ENCODE peak calls at places on chromosome 3, in six cellular contexts. One of them, this sample, is unnamed. For H3K9me3 and H3K27me3, the result is how much of the 10 kb centered on the place peaks cover.

GRCh38 chr3:132537297-132537696 is 59.8 kb upstream of the ACKR4 start:
- DNase-seq in cardiac muscle cell: no peak
- DNase-seq in H9: no peak
- DNase-seq in HepG2: no peak
- DNase-seq in pancreas: no peak
- DNase-seq in adrenal gland: no peak
- DNase-seq in this sample: no peak

GRCh38 chr3:124529826-124530571 is 200.3 kb upstream of the UMPS start:
- DNase-seq in cardiac muscle cell: no peak
- DNase-seq in H9: no peak
- DNase-seq in HepG2: no peak
- DNase-seq in pancreas: no peak
- DNase-seq in adrenal gland: no peak
- DNase-seq in this sample: no peak

GRCh38 chr3:36924748-36925521 is 19.9 kb downstream of the TRANK1 start:
- DNase-seq in cardiac muscle cell: no peak
- DNase-seq in H9: no peak
- DNase-seq in HepG2: no peak
- DNase-seq in pancreas: no peak
- DNase-seq in adrenal gland: no peak
- DNase-seq in this sample: no peak

GRCh38 chr3:186025161-186025560 is 83.7 kb downstream of the ETV5 start:
- DNase-seq in cardiac muscle cell: peak
- DNase-seq in H9: no peak
- DNase-seq in HepG2: no peak
- DNase-seq in pancreas: no peak
- DNase-seq in adrenal gland: no peak
- DNase-seq in this sample: no peak

GRCh38 chr3:53180305-53181023 is 19.5 kb downstream of the PRKCD start:
- DNase-seq in cardiac muscle cell: no peak
- DNase-seq in H9: no peak
- DNase-seq in HepG2: no peak
- DNase-seq in pancreas: no peak
- DNase-seq in adrenal gland: no peak
- DNase-seq in this sample: no peak

GRCh38 chr3:193701896-193702644 is 109.1 kb downstream of the OPA1 start:
- DNase-seq in cardiac muscle cell: no peak
- DNase-seq in H9: no peak
- DNase-seq in HepG2: no peak
- DNase-seq in pancreas: no peak
- DNase-seq in adrenal gland: no peak
- DNase-seq in this sample: no peak

GRCh38 chr3:18423401-18424212 is 1.5 kb downstream of the SATB1 start:
- DNase-seq in cardiac muscle cell: peak
- DNase-seq in H9: peak
- DNase-seq in HepG2: no peak
- DNase-seq in pancreas: peak
- DNase-seq in adrenal gland: peak
- DNase-seq in this sample: peak

GRCh38 chr3:53202331-53203015 is 41.5 kb downstream of the PRKCD start:
- DNase-seq in cardiac muscle cell: no peak
- DNase-seq in H9: no peak
- DNase-seq in HepG2: no peak
- DNase-seq in pancreas: no peak
- DNase-seq in adrenal gland: no peak
- DNase-seq in this sample: no peak

GRCh38 chr3:11053926-11054503 is 61.5 kb downstream of the SLC6A1 start:
- DNase-seq in cardiac muscle cell: no peak
- DNase-seq in H9: no peak
- DNase-seq in HepG2: no peak
- DNase-seq in pancreas: no peak
- DNase-seq in adrenal gland: no peak
- DNase-seq in this sample: no peak

GRCh38 chr3:108407858-108408257 is 102.5 kb downstream of the MYH15 start:
- DNase-seq in cardiac muscle cell: no peak
- DNase-seq in H9: no peak
- DNase-seq in HepG2: no peak
- DNase-seq in pancreas: no peak
- DNase-seq in adrenal gland: no peak
- DNase-seq in this sample: no peak

GRCh38 chr3:10345911-10346310 is 25.0 kb upstream of the SEC13 start:
- DNase-seq in cardiac muscle cell: no peak
- DNase-seq in H9: no peak
- DNase-seq in HepG2: no peak
- DNase-seq in pancreas: no peak
- DNase-seq in adrenal gland: no peak
- DNase-seq in this sample: no peak

GRCh38 chr3:190225186-190225692 is 97.0 kb downstream of the CLDN1 start:
- DNase-seq in cardiac muscle cell: peak
- DNase-seq in H9: no peak
- DNase-seq in HepG2: peak
- DNase-seq in pancreas: no peak
- DNase-seq in adrenal gland: no peak
- DNase-seq in this sample: no peak

GRCh38 chr3:194249323-194250103 is 101.6 kb downstream of the CPN2 start:
- DNase-seq in cardiac muscle cell: no peak
- DNase-seq in H9: no peak
- DNase-seq in HepG2: no peak
- DNase-seq in pancreas: no peak
- DNase-seq in adrenal gland: no peak
- DNase-seq in this sample: no peak

GRCh38 chr3:10494180-10494579 is 11.2 kb downstream of the ATP2B2 start:
- DNase-seq in cardiac muscle cell: no peak
- DNase-seq in H9: no peak
- DNase-seq in HepG2: no peak
- DNase-seq in pancreas: no peak
- DNase-seq in adrenal gland: no peak
- DNase-seq in this sample: no peak

GRCh38 chr3:161914703-161915102 is 418.1 kb downstream of the OTOL1 start:
- DNase-seq in cardiac muscle cell: peak
- DNase-seq in H9: peak
- DNase-seq in HepG2: peak
- DNase-seq in pancreas: no peak
- DNase-seq in adrenal gland: no peak
- DNase-seq in this sample: peak

GRCh38 chr3:170301404-170301803 is 56.1 kb upstream of the SKIL start:
- DNase-seq in cardiac muscle cell: peak
- DNase-seq in H9: no peak
- DNase-seq in HepG2: no peak
- DNase-seq in pancreas: no peak
- DNase-seq in adrenal gland: no peak
- DNase-seq in this sample: no peak

GRCh38 chr3:126083913-126084514 is at the start of gene SLC41A3:
- DNase-seq in cardiac muscle cell: peak
- DNase-seq in H9: peak
- DNase-seq in HepG2: peak
- DNase-seq in pancreas: peak
- DNase-seq in adrenal gland: peak
- DNase-seq in this sample: peak

GRCh38 chr3:126085276-126085675 is 1.4 kb upstream of the SLC41A3 start:
- DNase-seq in cardiac muscle cell: no peak
- DNase-seq in H9: no peak
- DNase-seq in HepG2: no peak
- DNase-seq in pancreas: no peak
- DNase-seq in adrenal gland: no peak
- DNase-seq in this sample: no peak

GRCh38 chr3:126085841-126086240 is 1.9 kb upstream of the SLC41A3 start:
- DNase-seq in cardiac muscle cell: no peak
- DNase-seq in H9: no peak
- DNase-seq in HepG2: no peak
- DNase-seq in pancreas: no peak
- DNase-seq in adrenal gland: no peak
- DNase-seq in this sample: no peak

GRCh38 chr3:126084667-126085180 is 800 bp upstream of the SLC41A3 start:
- DNase-seq in cardiac muscle cell: no peak
- DNase-seq in H9: no peak
- DNase-seq in HepG2: no peak
- DNase-seq in pancreas: no peak
- DNase-seq in adrenal gland: no peak
- DNase-seq in this sample: no peak

GRCh38 chr3:126087552-126088175 is 3.7 kb upstream of the SLC41A3 start:
- DNase-seq in cardiac muscle cell: no peak
- DNase-seq in H9: no peak
- DNase-seq in HepG2: no peak
- DNase-seq in pancreas: no peak
- DNase-seq in adrenal gland: no peak
- DNase-seq in this sample: no peak
- H3K9me3 ChIP-seq in cardiac muscle cell: under half
- H3K9me3 ChIP-seq in H9: under half
- H3K9me3 ChIP-seq in HepG2: under half
- H3K9me3 ChIP-seq in pancreas: under half
- H3K9me3 ChIP-seq in adrenal gland: under half
- H3K9me3 ChIP-seq in this sample: under half

GRCh38 chr3:134938024-134938525 is 143.0 kb downstream of the EPHB1 start:
- DNase-seq in cardiac muscle cell: no peak
- DNase-seq in H9: no peak
- DNase-seq in HepG2: no peak
- DNase-seq in pancreas: no peak
- DNase-seq in adrenal gland: no peak
- DNase-seq in this sample: no peak

GRCh38 chr3:134941820-134942219 is 146.8 kb downstream of the EPHB1 start:
- DNase-seq in cardiac muscle cell: no peak
- DNase-seq in H9: no peak
- DNase-seq in HepG2: no peak
- DNase-seq in pancreas: no peak
- DNase-seq in adrenal gland: no peak
- DNase-seq in this sample: no peak

GRCh38 chr3:134933997-134934396 is 138.9 kb downstream of the EPHB1 start:
- DNase-seq in cardiac muscle cell: no peak
- DNase-seq in H9: no peak
- DNase-seq in HepG2: no peak
- DNase-seq in pancreas: no peak
- DNase-seq in adrenal gland: no peak
- DNase-seq in this sample: no peak

GRCh38 chr3:134934933-134935332 is 139.9 kb downstream of the EPHB1 start:
- DNase-seq in cardiac muscle cell: no peak
- DNase-seq in H9: no peak
- DNase-seq in HepG2: no peak
- DNase-seq in pancreas: no peak
- DNase-seq in adrenal gland: no peak
- DNase-seq in this sample: no peak

DNA sequence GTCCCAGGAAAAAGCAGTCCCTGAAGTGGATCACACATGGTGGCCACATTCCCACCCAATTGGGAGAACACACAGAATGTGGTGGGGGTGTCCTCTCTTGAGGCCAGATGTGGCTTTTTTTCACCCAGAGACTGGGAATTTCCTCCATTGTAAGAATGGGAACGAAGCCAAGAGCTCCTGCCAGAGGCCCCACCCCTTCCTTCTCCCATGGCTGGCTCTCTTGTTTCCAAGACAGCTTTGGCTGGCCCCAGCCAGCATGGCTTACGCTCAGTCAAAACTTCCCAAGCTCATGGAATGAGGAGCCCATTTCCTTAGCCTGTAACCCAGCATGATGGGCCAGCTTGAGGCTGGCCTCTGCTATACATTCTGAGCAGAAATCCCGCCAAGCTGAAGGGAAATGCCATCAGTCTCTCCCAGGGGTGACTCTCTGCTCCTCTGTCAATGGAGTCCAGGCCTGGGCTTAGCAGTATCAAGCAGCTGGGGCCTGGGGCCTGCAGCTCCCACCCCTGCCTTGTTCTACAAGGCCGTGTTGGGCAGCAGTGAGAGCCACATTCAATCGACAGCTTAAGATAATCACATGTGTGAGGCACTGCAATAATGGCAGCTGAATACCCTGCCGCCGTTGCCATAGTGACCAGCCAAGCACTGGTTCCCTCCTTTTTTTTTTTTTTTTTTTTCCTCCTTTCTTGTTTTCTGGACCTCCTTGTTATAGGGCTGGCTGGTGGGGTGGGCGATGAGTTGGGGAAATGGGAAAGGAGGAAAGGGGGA is 142.4 kb downstream of the EPHB1 start:
- DNase-seq in cardiac muscle cell: peak
- DNase-seq in H9: peak
- DNase-seq in HepG2: no peak
- DNase-seq in pancreas: no peak
- DNase-seq in adrenal gland: no peak
- DNase-seq in this sample: no peak
- H3K27me3 ChIP-seq in cardiac muscle cell: under half
- H3K27me3 ChIP-seq in H9: under half
- H3K27me3 ChIP-seq in HepG2: under half
- H3K27me3 ChIP-seq in pancreas: under half
- H3K27me3 ChIP-seq in adrenal gland: under half
- H3K27me3 ChIP-seq in this sample: under half

GRCh38 chr3:140995881-140996280 is 54.2 kb downstream of the SLC25A36 start:
- DNase-seq in cardiac muscle cell: peak
- DNase-seq in H9: no peak
- DNase-seq in HepG2: no peak
- DNase-seq in pancreas: no peak
- DNase-seq in adrenal gland: no peak
- DNase-seq in this sample: no peak

GRCh38 chr3:141000027-141000663 is 51.0 kb upstream of the SPSB4 start:
- DNase-seq in cardiac muscle cell: peak
- DNase-seq in H9: peak
- DNase-seq in HepG2: peak
- DNase-seq in pancreas: peak
- DNase-seq in adrenal gland: peak
- DNase-seq in this sample: peak

GRCh38 chr3:140994316-140994715 is 52.7 kb downstream of the SLC25A36 start:
- DNase-seq in cardiac muscle cell: no peak
- DNase-seq in H9: no peak
- DNase-seq in HepG2: no peak
- DNase-seq in pancreas: no peak
- DNase-seq in adrenal gland: no peak
- DNase-seq in this sample: no peak
- H3K9me3 ChIP-seq in cardiac muscle cell: under half
- H3K9me3 ChIP-seq in H9: under half
- H3K9me3 ChIP-seq in HepG2: under half
- H3K9me3 ChIP-seq in pancreas: under half
- H3K9me3 ChIP-seq in adrenal gland: under half
- H3K9me3 ChIP-seq in this sample: under half

DNA sequence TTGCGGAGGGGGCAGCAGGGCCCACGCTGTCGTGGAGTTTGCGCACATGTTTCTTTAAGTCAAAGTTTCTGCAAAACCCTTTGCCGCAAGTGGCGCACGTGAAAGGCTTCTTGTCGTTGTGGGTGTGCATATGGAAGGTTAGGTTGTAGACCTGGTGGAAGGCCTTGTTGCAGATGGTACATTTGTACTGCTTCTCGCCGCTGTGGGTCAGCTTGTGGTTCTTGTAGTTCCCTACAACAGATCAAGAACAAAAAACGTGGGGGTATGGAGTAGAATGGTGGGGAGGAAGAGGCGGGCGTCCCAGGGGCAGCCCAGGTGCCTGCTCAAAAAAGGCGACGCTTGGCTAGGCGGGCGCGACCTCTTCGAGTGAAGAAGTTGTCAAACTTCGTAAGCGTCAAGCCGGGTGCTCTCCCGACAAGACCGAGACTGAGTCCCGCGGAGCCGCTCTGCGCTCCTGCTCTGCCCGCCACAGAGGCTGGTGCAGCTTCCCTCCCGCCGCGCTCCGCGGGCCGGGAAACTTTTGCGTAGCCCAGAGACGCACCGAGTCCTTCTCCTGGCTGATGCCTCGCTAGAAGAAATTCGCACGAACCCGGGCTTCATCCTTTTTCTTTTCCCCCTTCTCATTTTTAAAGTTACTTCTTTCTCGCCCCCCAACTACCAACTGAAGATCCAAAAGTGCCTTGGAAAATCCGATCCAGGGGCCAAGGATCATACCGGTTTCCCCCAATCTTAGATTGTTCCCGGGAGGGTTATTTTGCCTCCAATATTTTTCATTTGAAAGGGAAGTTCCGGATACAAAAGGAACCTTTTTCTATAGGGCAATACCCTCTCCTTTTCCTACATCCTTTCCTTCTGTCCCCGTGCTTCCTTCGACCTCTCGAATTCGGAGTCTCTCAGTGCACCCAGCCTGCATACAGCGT is 3.0 kb downstream of the FEZF2 start:
- DNase-seq in cardiac muscle cell: no peak
- DNase-seq in H9: peak
- DNase-seq in HepG2: no peak
- DNase-seq in pancreas: no peak
- DNase-seq in adrenal gland: no peak
- DNase-seq in this sample: no peak
- H3K27me3 ChIP-seq in cardiac muscle cell: half or more
- H3K27me3 ChIP-seq in H9: half or more
- H3K27me3 ChIP-seq in HepG2: half or more
- H3K27me3 ChIP-seq in pancreas: under half
- H3K27me3 ChIP-seq in adrenal gland: half or more
- H3K27me3 ChIP-seq in this sample: half or more

This sample was measured in heart right ventricle.